ENCODE peak calls at places on chromosomes 13 and 19, in nine cellular contexts. One of them, this sample, is unnamed.

GRCh38 chr19:56170261-56170660 is 5.5 kb upstream of the GALP start:
- DNase-seq in brain microvascular endothelial cell: peak
- DNase-seq in A549: peak
- DNase-seq in activated T-cell treated with anti-CD3 and anti-CD28 coated beads for 1 hour: no peak
- DNase-seq in GF-D8: no peak
- DNase-seq in fibroblast of lung: peak
- DNase-seq in amniotic epithelial cell: peak
- DNase-seq in mucosa of descending colon: no peak
- DNase-seq in stimulated activated CD4-positive, alpha-beta T cell treated with anti-CD3 and anti-CD28 coated beads, Interleukin-4, amount 100 ng/mL, for 48 hours: no peak
- DNase-seq in this sample: no peak

GRCh38 chr19:23439623-23440022 is 44.4 kb upstream of the ZNF91 start:
- DNase-seq in mucosa of descending colon: no peak
- DNase-seq in A549: peak
- DNase-seq in fibroblast of lung: no peak
- DNase-seq in brain microvascular endothelial cell: no peak
- DNase-seq in GF-D8: no peak
- DNase-seq in activated T-cell treated with anti-CD3 and anti-CD28 coated beads for 1 hour: no peak
- DNase-seq in stimulated activated CD4-positive, alpha-beta T cell treated with anti-CD3 and anti-CD28 coated beads, Interleukin-4, amount 100 ng/mL, for 48 hours: no peak
- DNase-seq in amniotic epithelial cell: no peak
- DNase-seq in this sample: no peak

GRCh38 chr19:1992759-1993260 is 22.7 kb downstream of the BTBD2 start:
- DNase-seq in mucosa of descending colon: peak
- DNase-seq in fibroblast of lung: no peak
- DNase-seq in A549: peak
- DNase-seq in stimulated activated CD4-positive, alpha-beta T cell treated with anti-CD3 and anti-CD28 coated beads, Interleukin-4, amount 100 ng/mL, for 48 hours: peak
- DNase-seq in amniotic epithelial cell: no peak
- DNase-seq in GF-D8: no peak
- DNase-seq in activated T-cell treated with anti-CD3 and anti-CD28 coated beads for 1 hour: no peak
- DNase-seq in brain microvascular endothelial cell: no peak
- DNase-seq in this sample: no peak

GRCh38 chr13:59203855-59204254 is 959.9 kb downstream of the DIAPH3 start:
- DNase-seq in fibroblast of lung: no peak
- DNase-seq in mucosa of descending colon: no peak
- DNase-seq in GF-D8: no peak
- DNase-seq in brain microvascular endothelial cell: no peak
- DNase-seq in stimulated activated CD4-positive, alpha-beta T cell treated with anti-CD3 and anti-CD28 coated beads, Interleukin-4, amount 100 ng/mL, for 48 hours: no peak
- DNase-seq in activated T-cell treated with anti-CD3 and anti-CD28 coated beads for 1 hour: no peak
- DNase-seq in amniotic epithelial cell: peak
- DNase-seq in A549: no peak
- DNase-seq in this sample: no peak

GRCh38 chr19:926595-927043 is 784 bp downstream of the ARID3A start:
- DNase-seq in GF-D8: peak
- DNase-seq in brain microvascular endothelial cell: peak
- DNase-seq in mucosa of descending colon: peak
- DNase-seq in fibroblast of lung: no peak
- DNase-seq in stimulated activated CD4-positive, alpha-beta T cell treated with anti-CD3 and anti-CD28 coated beads, Interleukin-4, amount 100 ng/mL, for 48 hours: no peak
- DNase-seq in activated T-cell treated with anti-CD3 and anti-CD28 coated beads for 1 hour: no peak
- DNase-seq in amniotic epithelial cell: no peak
- DNase-seq in A549: peak
- DNase-seq in this sample: no peak

GRCh38 chr13:43140985-43141384 is 117.6 kb downstream of the DNAJC15 start:
- DNase-seq in activated T-cell treated with anti-CD3 and anti-CD28 coated beads for 1 hour: no peak
- DNase-seq in stimulated activated CD4-positive, alpha-beta T cell treated with anti-CD3 and anti-CD28 coated beads, Interleukin-4, amount 100 ng/mL, for 48 hours: no peak
- DNase-seq in amniotic epithelial cell: no peak
- DNase-seq in fibroblast of lung: no peak
- DNase-seq in brain microvascular endothelial cell: no peak
- DNase-seq in A549: no peak
- DNase-seq in mucosa of descending colon: no peak
- DNase-seq in GF-D8: no peak
- DNase-seq in this sample: no peak

GRCh38 chr13:68124437-68125086 is 894.4 kb upstream of the PCDH9 start:
- DNase-seq in A549: no peak
- DNase-seq in amniotic epithelial cell: no peak
- DNase-seq in stimulated activated CD4-positive, alpha-beta T cell treated with anti-CD3 and anti-CD28 coated beads, Interleukin-4, amount 100 ng/mL, for 48 hours: no peak
- DNase-seq in GF-D8: no peak
- DNase-seq in activated T-cell treated with anti-CD3 and anti-CD28 coated beads for 1 hour: no peak
- DNase-seq in fibroblast of lung: no peak
- DNase-seq in mucosa of descending colon: no peak
- DNase-seq in brain microvascular endothelial cell: no peak
- DNase-seq in this sample: no peak

GRCh38 chr13:79870766-79871165 is 389.8 kb downstream of the NDFIP2 start:
- DNase-seq in brain microvascular endothelial cell: no peak
- DNase-seq in mucosa of descending colon: no peak
- DNase-seq in activated T-cell treated with anti-CD3 and anti-CD28 coated beads for 1 hour: no peak
- DNase-seq in A549: no peak
- DNase-seq in stimulated activated CD4-positive, alpha-beta T cell treated with anti-CD3 and anti-CD28 coated beads, Interleukin-4, amount 100 ng/mL, for 48 hours: no peak
- DNase-seq in GF-D8: no peak
- DNase-seq in amniotic epithelial cell: peak
- DNase-seq in fibroblast of lung: peak
- DNase-seq in this sample: peak

GRCh38 chr19:46226438-46226973 is 3.0 kb upstream of the IGFL1 start:
- DNase-seq in amniotic epithelial cell: no peak
- DNase-seq in fibroblast of lung: no peak
- DNase-seq in mucosa of descending colon: no peak
- DNase-seq in A549: peak
- DNase-seq in brain microvascular endothelial cell: no peak
- DNase-seq in activated T-cell treated with anti-CD3 and anti-CD28 coated beads for 1 hour: no peak
- DNase-seq in stimulated activated CD4-positive, alpha-beta T cell treated with anti-CD3 and anti-CD28 coated beads, Interleukin-4, amount 100 ng/mL, for 48 hours: no peak
- DNase-seq in GF-D8: no peak
- DNase-seq in this sample: no peak